ENCODE peak calls at places on chromosomes 16 and 17, in seven cellular contexts. O, U, A, V, E, F and C are unnamed samples.

GRCh38 chr17:17820457-17821158 is 16.2 kb downstream of the SREBF1 start:
- DNase-seq in A (no peak), V (no peak), U (no peak), E (no peak), F (no peak), O (no peak), C (no peak)

GRCh38 chr17:5788266-5788900 is 204.1 kb upstream of the NLRP1 start:
- DNase-seq in O (no peak), F (peak), V (peak), E (no peak), A (no peak), U (no peak), C (no peak)

GRCh38 chr16:8962393-8963009 is 1.2 kb downstream of the USP7 start:
- DNase-seq in O (peak), V (peak), E (no peak), F (peak), A (peak), U (peak), C (peak)

GRCh38 chr17:63279498-63280230 is 166.4 kb downstream of the CYB561 start:
- DNase-seq in O (no peak), E (no peak), A (no peak), U (no peak), F (peak), V (peak), C (no peak)

GRCh38 chr17:76736349-76737081 is 616 bp downstream of the SRSF2 start:
- DNase-seq in U (peak), O (peak), A (peak), F (no peak), V (peak), E (no peak), C (peak)

GRCh38 chr17:76197911-76198310 is 42.4 kb downstream of the RNF157 start:
- DNase-seq in O (no peak), F (no peak), U (no peak), V (no peak), A (no peak), E (no peak), C (no peak)

GRCh38 chr17:8163978-8164814 is 1.4 kb upstream of the VAMP2 start:
- DNase-seq in A (no peak), U (peak), O (no peak), F (no peak), E (no peak), V (peak), C (no peak)

GRCh38 chr17:80096531-80097306 is 4.7 kb upstream of the GAA start:
- DNase-seq in A (peak), V (no peak), O (no peak), U (no peak), F (no peak), E (no peak), C (no peak)

GRCh38 chr16:53429221-53429943 is 4.9 kb upstream of the RBL2 start:
- DNase-seq in F (peak), V (peak), U (no peak), E (no peak), A (peak), O (no peak), C (no peak)

GRCh38 chr17:50556803-50557202 is 3.7 kb upstream of the CACNA1G start:
- DNase-seq in A (peak), V (no peak), O (no peak), E (no peak), U (no peak), F (no peak), C (no peak)

GRCh38 chr17:35341465-35341992 is 31.9 kb downstream of the SLFN11 start:
- DNase-seq in A (no peak), F (no peak), O (no peak), V (no peak), U (peak), E (no peak), C (peak)

GRCh38 chr16:79372504-79373184 is 227.9 kb downstream of the MAF start:
- DNase-seq in A (no peak), O (no peak), F (no peak), V (peak), E (no peak), U (no peak), C (no peak)

GRCh38 chr16:88478115-88478514 is 25.0 kb downstream of the ZFPM1 start:
- DNase-seq in E (no peak), F (no peak), U (peak), A (no peak), O (no peak), V (no peak), C (no peak)

GRCh38 chr17:40916366-40916765 is 21.1 kb downstream of the KRT23 start:
- DNase-seq in E (no peak), A (no peak), F (no peak), O (no peak), V (no peak), U (no peak), C (no peak)

GRCh38 chr16:3824121-3824795 is 56.3 kb downstream of the CREBBP start:
- DNase-seq in A (no peak), U (no peak), V (peak), O (no peak), E (no peak), F (no peak), C (no peak)

GRCh38 chr17:29615492-29616299 is 7.0 kb downstream of the CORO6 start:
- DNase-seq in U (peak), A (peak), V (peak), F (peak), O (peak), E (no peak), C (peak)

GRCh38 chr16:11539635-11540034 is 47.1 kb downstream of the LITAF start:
- DNase-seq in A (no peak), E (no peak), V (no peak), O (no peak), F (no peak), U (no peak), C (peak)

GRCh38 chr16:7025616-7026190 is 306.9 kb upstream of the RBFOX1 start:
- DNase-seq in O (peak), U (peak), E (no peak), F (peak), V (peak), A (peak), C (peak)

GRCh38 chr16:62225675-62226074 is 189.4 kb upstream of the CDH8 start:
- DNase-seq in F (peak), U (peak), A (peak), E (no peak), V (peak), O (peak), C (peak)

GRCh38 chr17:35729405-35729833 is 2.0 kb upstream of the RASL10B start:
- DNase-seq in O (peak), A (no peak), V (no peak), U (no peak), F (no peak), E (no peak), C (no peak)

GRCh38 chr17:17075037-17075755 is 32.9 kb downstream of the MPRIP start:
- DNase-seq in F (no peak), U (no peak), E (no peak), O (no peak), A (peak), V (peak), C (no peak)

GRCh38 chr17:41307647-41308046 is 1.5 kb downstream of the KRTAP16-1 start:
- DNase-seq in A (no peak), E (no peak), O (peak), U (no peak), F (no peak), V (peak), C (no peak)

GRCh38 chr16:85746431-85747227 is 4.3 kb downstream of the C16orf74 start:
- DNase-seq in A (no peak), U (peak), E (peak), V (peak), F (peak), O (no peak), C (no peak)

GRCh38 chr17:44065668-44066203 is 735 bp downstream of the LSM12 start:
- DNase-seq in E (no peak), F (peak), A (no peak), V (peak), U (peak), O (no peak), C (no peak)

GRCh38 chr16:27977966-27978365 is 85.5 kb downstream of the GSG1L start:
- DNase-seq in U (no peak), V (peak), E (no peak), A (no peak), O (no peak), F (no peak), C (no peak)

GRCh38 chr16:10669791-10670190 is 24.9 kb downstream of the TEKT5 start:
- DNase-seq in U (no peak), A (no peak), F (no peak), E (no peak), O (no peak), V (no peak), C (no peak)

GRCh38 chr17:57569860-57570259 is 175.2 kb downstream of the CCDC182 start:
- DNase-seq in A (no peak), U (no peak), F (peak), E (no peak), V (no peak), O (no peak), C (no peak)

GRCh38 chr17:75602644-75603043 is 15.0 kb downstream of the MYO15B start:
- DNase-seq in A (no peak), V (no peak), E (no peak), U (no peak), O (peak), F (no peak), C (no peak)

GRCh38 chr17:80885922-80886582 is 105.6 kb upstream of the CHMP6 start:
- DNase-seq in A (no peak), E (no peak), U (no peak), O (no peak), V (no peak), F (no peak), C (no peak)

GRCh38 chr17:50603340-50603739 is 31.3 kb upstream of the ABCC3 start:
- DNase-seq in A (peak), F (no peak), O (peak), E (no peak), U (peak), V (peak), C (no peak)

GRCh38 chr17:37717627-37718382 is 27.1 kb downstream of the HNF1B start:
- DNase-seq in E (no peak), V (peak), A (no peak), O (no peak), F (no peak), U (no peak), C (peak)

GRCh38 chr16:49024016-49024415 is 257.6 kb downstream of the CBLN1 start:
- DNase-seq in F (no peak), O (no peak), A (no peak), E (no peak), V (no peak), U (no peak), C (no peak)

GRCh38 chr17:63270610-63271009 is 175.5 kb downstream of the CYB561 start:
- DNase-seq in F (no peak), O (no peak), E (no peak), A (no peak), U (no peak), V (no peak), C (no peak)

GRCh38 chr16:89828870-89829629 is 775 bp downstream of the SPIRE2 start:
- DNase-seq in U (no peak), A (no peak), E (no peak), F (no peak), O (no peak), V (no peak), C (no peak)

GRCh38 chr17:82767041-82767754 is 15.3 kb downstream of the TBCD start:
- DNase-seq in O (peak), V (peak), E (no peak), F (peak), A (peak), U (peak), C (no peak)

GRCh38 chr17:82598256-82599011 is 49.8 kb downstream of the WDR45B start:
- DNase-seq in E (no peak), O (no peak), A (peak), V (peak), F (no peak), U (no peak), C (no peak)

DNA sequence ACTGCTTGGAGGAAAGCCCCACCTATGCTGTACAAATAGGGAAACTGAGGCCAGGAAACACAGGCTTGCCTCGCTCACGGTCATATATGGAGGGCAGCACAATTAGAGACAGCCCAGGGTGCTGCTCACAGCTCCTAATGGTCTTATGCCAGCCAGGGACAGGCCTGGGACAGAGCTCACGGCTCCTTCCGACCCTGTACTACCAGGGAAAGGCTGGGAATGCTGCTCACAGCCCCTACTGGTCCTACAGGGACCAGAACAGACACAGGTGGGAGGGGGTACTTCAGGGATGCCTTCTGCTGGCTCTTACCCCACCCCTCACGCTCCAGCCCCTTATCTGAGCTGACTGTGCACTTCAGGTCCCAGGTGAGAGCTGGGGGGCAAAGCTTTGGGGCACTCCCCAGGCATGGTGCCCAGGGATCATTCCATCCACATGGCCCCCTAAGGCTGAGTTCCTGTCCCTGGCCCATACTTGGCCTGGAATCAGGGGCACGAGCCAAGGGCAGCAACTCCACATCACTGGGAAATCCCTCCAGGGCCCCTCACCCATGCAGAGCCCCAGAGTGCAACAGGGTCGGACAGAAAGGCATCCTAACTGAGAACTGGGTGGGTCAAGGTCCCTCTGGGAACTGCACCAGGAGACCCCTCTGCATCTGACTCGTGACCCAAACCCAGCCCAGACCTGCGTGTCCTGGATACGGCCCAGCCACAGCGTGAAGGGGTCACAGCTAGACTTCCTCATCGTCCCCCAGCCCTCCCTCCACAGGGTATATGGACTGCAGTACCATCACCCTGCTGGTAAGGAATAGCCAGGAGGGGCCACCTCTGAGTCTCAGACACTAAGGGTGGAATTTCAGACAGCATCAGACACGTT is 5.9 kb downstream of the RHBDF1 start:
- DNase-seq in F (no peak), U (no peak), V (no peak), O (no peak), E (no peak), A (peak), C (no peak)
- TF ChIP-seq EZH2phosphoT487 in F (no peak), U (no peak), V (no peak), O (no peak), E (no peak), A (no peak), C (no peak)

GRCh38 chr17:21193031-21193430 is 20.9 kb downstream of the TMEM11 start:
- DNase-seq in V (no peak), E (no peak), U (no peak), F (no peak), A (no peak), O (no peak), C (peak)

GRCh38 chr17:21194688-21195087 is 19.3 kb downstream of the TMEM11 start:
- DNase-seq in A (peak), E (no peak), O (no peak), V (peak), F (no peak), U (no peak), C (no peak)

GRCh38 chr17:21198411-21198810 is 15.6 kb downstream of the TMEM11 start:
- DNase-seq in U (no peak), A (no peak), F (no peak), O (no peak), E (no peak), V (no peak), C (no peak)

GRCh38 chr17:21194210-21194609 is 19.8 kb downstream of the TMEM11 start:
- DNase-seq in O (no peak), E (no peak), V (peak), A (peak), U (no peak), F (no peak), C (no peak)

GRCh38 chr17:21196126-21196525 is 17.8 kb downstream of the TMEM11 start:
- DNase-seq in F (peak), V (no peak), E (no peak), O (no peak), U (no peak), A (no peak), C (no peak)
- TF ChIP-seq EZH2phosphoT487 in F (no peak), V (no peak), E (no peak), O (no peak), U (no peak), A (no peak), C (no peak)

GRCh38 chr16:67179421-67180080 is 4.2 kb downstream of the MATCAP1 start:
- DNase-seq in E (no peak), A (no peak), F (no peak), U (peak), O (no peak), V (peak), C (peak)
- TF ChIP-seq EZH2phosphoT487 in E (no peak), A (no peak), F (no peak), U (no peak), O (no peak), V (no peak), C (no peak)

GRCh38 chr16:55832788-55833583 is at the start of gene CES1:
- DNase-seq in U (no peak), A (no peak), F (no peak), O (peak), E (no peak), V (peak), C (no peak)

GRCh38 chr16:55832425-55832787 is 490 bp downstream of the CES1 start:
- DNase-seq in U (no peak), F (no peak), E (no peak), A (no peak), V (no peak), O (no peak), C (no peak)

GRCh38 chr16:55836158-55836611 is 3.3 kb upstream of the CES1 start:
- DNase-seq in E (no peak), O (no peak), U (no peak), A (no peak), F (no peak), V (no peak), C (no peak)

GRCh38 chr16:55834044-55834443 is 1.1 kb upstream of the CES1 start:
- DNase-seq in U (no peak), O (no peak), F (no peak), E (no peak), V (no peak), A (no peak), C (no peak)

GRCh38 chr16:55835578-55835977 is 2.7 kb upstream of the CES1 start:
- DNase-seq in E (no peak), F (no peak), U (no peak), V (no peak), A (peak), O (no peak), C (no peak)
- TF ChIP-seq EZH2phosphoT487 in E (no peak), F (no peak), U (no peak), V (no peak), A (no peak), O (no peak), C (no peak)